ENCODE peak calls at places on chromosome 7, in four cellular contexts. Q is psoas muscle, L is GM20000, T is frontal cortex. Z is an unnamed sample.

GRCh38 chr7:140397784-140398750 is at the start of gene SLC37A3:
- DNase-seq in L (peak), Q (peak), T (peak), Z (peak)

GRCh38 chr7:151195616-151196450 is 8.8 kb upstream of the ASB10 start:
- DNase-seq in T (no peak), Q (no peak), L (no peak), Z (no peak)

GRCh38 chr7:50406935-50407334 is 43.2 kb downstream of the FIGNL1 start:
- DNase-seq in T (no peak), Q (no peak), L (no peak), Z (peak)

GRCh38 chr7:20514364-20514763 is 101.1 kb upstream of the ABCB5 start:
- DNase-seq in Q (no peak), L (no peak), T (peak), Z (no peak)

GRCh38 chr7:66591801-66592596 is 36.7 kb upstream of the KCTD7 start:
- DNase-seq in T (peak), Q (peak), L (peak), Z (peak)

GRCh38 chr7:138519061-138519798 is 59.2 kb downstream of the TRIM24 start:
- DNase-seq in Q (no peak), L (no peak), T (no peak), Z (no peak)

GRCh38 chr7:148941598-148942280 is 57.6 kb upstream of the EZH2 start:
- DNase-seq in L (no peak), Q (peak), T (no peak), Z (no peak)

GRCh38 chr7:17153571-17153970 is 144.9 kb upstream of the AHR start:
- DNase-seq in T (no peak), L (no peak), Q (no peak), Z (no peak)

GRCh38 chr7:151426486-151426905 is 13.4 kb downstream of the CRYGN start:
- DNase-seq in T (no peak), L (no peak), Q (peak), Z (no peak)

GRCh38 chr7:143225047-143225446 is 3.2 kb downstream of the TAS2R40 start:
- DNase-seq in T (no peak), Q (no peak), L (no peak), Z (no peak)

GRCh38 chr7:43870316-43870715 is 999 bp upstream of the MRPS24 start:
- DNase-seq in T (no peak), L (no peak), Q (no peak), Z (no peak)

GRCh38 chr7:80676404-80676803 is 38.0 kb downstream of the CD36 start:
- DNase-seq in L (no peak), Q (no peak), T (no peak), Z (no peak)

GRCh38 chr7:106466867-106467266 is 182.1 kb upstream of the NAMPT start:
- DNase-seq in L (no peak), Q (no peak), T (no peak), Z (no peak)

GRCh38 chr7:66523409-66523808 is 105.3 kb upstream of the KCTD7 start:
- DNase-seq in L (no peak), Q (no peak), T (no peak), Z (no peak)

GRCh38 chr7:55516399-55516798 is 55.9 kb downstream of the VOPP1 start:
- DNase-seq in T (no peak), L (no peak), Q (no peak), Z (no peak)